ENCODE peak calls at places on chromosomes 6 and 20, in five cellular contexts. One of them, this sample, is unnamed.

GRCh38 chr6:22248513-22249308 is 48.1 kb downstream of the PRL start:
- DNase-seq in cardiac fibroblast: peak
- DNase-seq in dorsolateral prefrontal cortex: no peak
- DNase-seq in GM23338: no peak
- DNase-seq in brain microvascular endothelial cell: peak
- DNase-seq in this sample: peak

GRCh38 chr6:72890671-72891070 is 268.8 kb downstream of the KCNQ5 start:
- DNase-seq in cardiac fibroblast: peak
- DNase-seq in dorsolateral prefrontal cortex: no peak
- DNase-seq in GM23338: no peak
- DNase-seq in brain microvascular endothelial cell: peak
- DNase-seq in this sample: no peak

GRCh38 chr6:56802570-56802969 is 152.3 kb upstream of the BEND6 start:
- DNase-seq in cardiac fibroblast: peak
- DNase-seq in dorsolateral prefrontal cortex: no peak
- DNase-seq in GM23338: no peak
- DNase-seq in brain microvascular endothelial cell: peak
- DNase-seq in this sample: no peak

GRCh38 chr6:154512214-154512613 is 1.7 kb upstream of the CNKSR3 start:
- DNase-seq in cardiac fibroblast: no peak
- DNase-seq in dorsolateral prefrontal cortex: no peak
- DNase-seq in GM23338: no peak
- DNase-seq in brain microvascular endothelial cell: no peak
- DNase-seq in this sample: no peak

GRCh38 chr6:11224252-11224965 is 8.1 kb downstream of the NEDD9 start:
- DNase-seq in cardiac fibroblast: peak
- DNase-seq in dorsolateral prefrontal cortex: no peak
- DNase-seq in GM23338: no peak
- DNase-seq in brain microvascular endothelial cell: peak
- DNase-seq in this sample: no peak

GRCh38 chr6:166802437-166802836 is 153.9 kb downstream of the RNASET2 start:
- DNase-seq in cardiac fibroblast: no peak
- DNase-seq in dorsolateral prefrontal cortex: no peak
- DNase-seq in GM23338: peak
- DNase-seq in brain microvascular endothelial cell: no peak
- DNase-seq in this sample: no peak

GRCh38 chr6:75288023-75288422 is 3.4 kb upstream of the TMEM30A start:
- DNase-seq in cardiac fibroblast: no peak
- DNase-seq in dorsolateral prefrontal cortex: no peak
- DNase-seq in GM23338: no peak
- DNase-seq in brain microvascular endothelial cell: no peak
- DNase-seq in this sample: no peak

GRCh38 chr6:15481892-15482291 is 180.9 kb downstream of the DTNBP1 start:
- DNase-seq in cardiac fibroblast: no peak
- DNase-seq in dorsolateral prefrontal cortex: no peak
- DNase-seq in GM23338: no peak
- DNase-seq in brain microvascular endothelial cell: no peak
- DNase-seq in this sample: no peak

GRCh38 chr6:45714795-45715507 is 300.7 kb downstream of the CLIC5 start:
- DNase-seq in cardiac fibroblast: peak
- DNase-seq in dorsolateral prefrontal cortex: no peak
- DNase-seq in GM23338: peak
- DNase-seq in brain microvascular endothelial cell: peak
- DNase-seq in this sample: peak

GRCh38 chr20:20014659-20015058 is 2.5 kb upstream of the NAA20 start:
- DNase-seq in cardiac fibroblast: peak
- DNase-seq in dorsolateral prefrontal cortex: no peak
- DNase-seq in GM23338: peak
- DNase-seq in brain microvascular endothelial cell: no peak
- DNase-seq in this sample: no peak

GRCh38 chr6:71206086-71206485 is 82.5 kb upstream of the OGFRL1 start:
- DNase-seq in cardiac fibroblast: no peak
- DNase-seq in dorsolateral prefrontal cortex: no peak
- DNase-seq in GM23338: no peak
- DNase-seq in brain microvascular endothelial cell: no peak
- DNase-seq in this sample: no peak

GRCh38 chr6:2116496-2116895 is 128.9 kb downstream of the GMDS start:
- DNase-seq in cardiac fibroblast: peak
- DNase-seq in dorsolateral prefrontal cortex: no peak
- DNase-seq in GM23338: no peak
- DNase-seq in brain microvascular endothelial cell: peak
- DNase-seq in this sample: no peak

GRCh38 chr20:50724112-50724724 is 7.2 kb upstream of the PARD6B start:
- DNase-seq in cardiac fibroblast: no peak
- DNase-seq in dorsolateral prefrontal cortex: peak
- DNase-seq in GM23338: no peak
- DNase-seq in brain microvascular endothelial cell: no peak
- DNase-seq in this sample: no peak

GRCh38 chr6:75842732-75843131 is 93.7 kb downstream of the MYO6 start:
- DNase-seq in cardiac fibroblast: no peak
- DNase-seq in dorsolateral prefrontal cortex: no peak
- DNase-seq in GM23338: no peak
- DNase-seq in brain microvascular endothelial cell: no peak
- DNase-seq in this sample: no peak

GRCh38 chr6:2810092-2810671 is 31.5 kb downstream of the SERPINB1 start:
- DNase-seq in cardiac fibroblast: peak
- DNase-seq in dorsolateral prefrontal cortex: no peak
- DNase-seq in GM23338: no peak
- DNase-seq in brain microvascular endothelial cell: no peak
- DNase-seq in this sample: peak

GRCh38 chr6:38782616-38783015 is 67.5 kb downstream of the DNAH8 start:
- DNase-seq in cardiac fibroblast: no peak
- DNase-seq in dorsolateral prefrontal cortex: no peak
- DNase-seq in GM23338: no peak
- DNase-seq in brain microvascular endothelial cell: no peak
- DNase-seq in this sample: no peak

GRCh38 chr6:5091646-5092045 is 6.5 kb downstream of the PPP1R3G start:
- DNase-seq in cardiac fibroblast: no peak
- DNase-seq in dorsolateral prefrontal cortex: no peak
- DNase-seq in GM23338: no peak
- DNase-seq in brain microvascular endothelial cell: no peak
- DNase-seq in this sample: no peak

GRCh38 chr6:127554435-127555006 is 22.5 kb upstream of the C6orf58 start:
- DNase-seq in cardiac fibroblast: peak
- DNase-seq in dorsolateral prefrontal cortex: no peak
- DNase-seq in GM23338: peak
- DNase-seq in brain microvascular endothelial cell: peak
- DNase-seq in this sample: no peak

GRCh38 chr20:7770578-7770977 is 169.7 kb downstream of the HAO1 start:
- DNase-seq in cardiac fibroblast: peak
- DNase-seq in dorsolateral prefrontal cortex: no peak
- DNase-seq in GM23338: no peak
- DNase-seq in brain microvascular endothelial cell: peak
- DNase-seq in this sample: no peak

GRCh38 chr6:106360410-106360988 is at the start of gene CRYBG1:
- DNase-seq in cardiac fibroblast: no peak
- DNase-seq in dorsolateral prefrontal cortex: peak
- DNase-seq in GM23338: peak
- DNase-seq in brain microvascular endothelial cell: no peak
- DNase-seq in this sample: no peak

GRCh38 chr6:10330515-10330914 is 84.4 kb downstream of the TFAP2A start:
- DNase-seq in cardiac fibroblast: no peak
- DNase-seq in dorsolateral prefrontal cortex: no peak
- DNase-seq in GM23338: no peak
- DNase-seq in brain microvascular endothelial cell: no peak
- DNase-seq in this sample: no peak

GRCh38 chr20:39849664-39850063 is 839.4 kb downstream of the MAFB start:
- DNase-seq in cardiac fibroblast: peak
- DNase-seq in dorsolateral prefrontal cortex: peak
- DNase-seq in GM23338: no peak
- DNase-seq in brain microvascular endothelial cell: peak
- DNase-seq in this sample: peak

GRCh38 chr6:134247271-134247833 is 70.6 kb downstream of the SGK1 start:
- DNase-seq in cardiac fibroblast: no peak
- DNase-seq in dorsolateral prefrontal cortex: no peak
- DNase-seq in GM23338: no peak
- DNase-seq in brain microvascular endothelial cell: no peak
- DNase-seq in this sample: no peak

GRCh38 chr6:136860043-136860442 is 37.7 kb downstream of the PEX7 start:
- DNase-seq in cardiac fibroblast: peak
- DNase-seq in dorsolateral prefrontal cortex: no peak
- DNase-seq in GM23338: no peak
- DNase-seq in brain microvascular endothelial cell: no peak
- DNase-seq in this sample: no peak

GRCh38 chr20:60372822-60373221 is 414.6 kb downstream of the CDH26 start:
- DNase-seq in cardiac fibroblast: no peak
- DNase-seq in dorsolateral prefrontal cortex: no peak
- DNase-seq in GM23338: no peak
- DNase-seq in brain microvascular endothelial cell: no peak
- DNase-seq in this sample: no peak

GRCh38 chr6:41027251-41027650 is 11.8 kb downstream of the UNC5CL start:
- DNase-seq in cardiac fibroblast: no peak
- DNase-seq in dorsolateral prefrontal cortex: no peak
- DNase-seq in GM23338: no peak
- DNase-seq in brain microvascular endothelial cell: no peak
- DNase-seq in this sample: no peak

GRCh38 chr6:41032830-41033229 is 6.2 kb downstream of the UNC5CL start:
- DNase-seq in cardiac fibroblast: no peak
- DNase-seq in dorsolateral prefrontal cortex: no peak
- DNase-seq in GM23338: no peak
- DNase-seq in brain microvascular endothelial cell: no peak
- DNase-seq in this sample: no peak

GRCh38 chr6:41028618-41029486 is 10.2 kb downstream of the UNC5CL start:
- DNase-seq in cardiac fibroblast: no peak
- DNase-seq in dorsolateral prefrontal cortex: no peak
- DNase-seq in GM23338: no peak
- DNase-seq in brain microvascular endothelial cell: no peak
- DNase-seq in this sample: no peak

GRCh38 chr6:41025966-41026365 is 13.1 kb downstream of the UNC5CL start:
- DNase-seq in cardiac fibroblast: no peak
- DNase-seq in dorsolateral prefrontal cortex: no peak
- DNase-seq in GM23338: no peak
- DNase-seq in brain microvascular endothelial cell: no peak
- DNase-seq in this sample: no peak

GRCh38 chr6:41027799-41028617 is 11.0 kb downstream of the UNC5CL start:
- DNase-seq in cardiac fibroblast: peak
- DNase-seq in dorsolateral prefrontal cortex: peak
- DNase-seq in GM23338: peak
- DNase-seq in brain microvascular endothelial cell: peak
- DNase-seq in this sample: no peak
- TF ChIP-seq CTCF in cardiac fibroblast: peak
- TF ChIP-seq CTCF in dorsolateral prefrontal cortex: peak
- TF ChIP-seq CTCF in GM23338: peak
- TF ChIP-seq CTCF in brain microvascular endothelial cell: peak
- TF ChIP-seq CTCF in this sample: peak

DNA sequence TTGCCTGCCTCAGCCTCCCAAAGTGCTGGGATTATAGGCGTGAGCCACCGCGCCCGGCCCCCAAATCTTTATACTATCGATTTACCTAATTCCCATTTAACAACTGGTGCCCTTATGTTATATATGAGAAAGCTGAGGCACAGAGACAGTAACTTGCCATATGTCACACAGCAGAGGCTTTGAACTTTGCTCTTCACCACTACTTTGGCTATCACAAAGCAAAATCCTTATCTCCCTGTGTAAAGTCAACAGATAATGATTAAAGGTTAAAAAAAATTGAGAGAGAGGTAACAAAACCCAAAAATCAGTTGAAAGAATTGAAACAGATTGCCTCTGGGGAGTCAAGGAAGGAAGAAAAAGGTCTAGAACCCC is 22.3 kb downstream of the ILRUN start:
- DNase-seq in cardiac fibroblast: no peak
- DNase-seq in dorsolateral prefrontal cortex: no peak
- DNase-seq in GM23338: no peak
- DNase-seq in brain microvascular endothelial cell: no peak
- DNase-seq in this sample: no peak
- H3K4me3 ChIP-seq in cardiac fibroblast: no peak
- H3K4me3 ChIP-seq in dorsolateral prefrontal cortex: no peak
- H3K4me3 ChIP-seq in GM23338: no peak
- H3K4me3 ChIP-seq in brain microvascular endothelial cell: no peak
- H3K4me3 ChIP-seq in this sample: no peak

DNA sequence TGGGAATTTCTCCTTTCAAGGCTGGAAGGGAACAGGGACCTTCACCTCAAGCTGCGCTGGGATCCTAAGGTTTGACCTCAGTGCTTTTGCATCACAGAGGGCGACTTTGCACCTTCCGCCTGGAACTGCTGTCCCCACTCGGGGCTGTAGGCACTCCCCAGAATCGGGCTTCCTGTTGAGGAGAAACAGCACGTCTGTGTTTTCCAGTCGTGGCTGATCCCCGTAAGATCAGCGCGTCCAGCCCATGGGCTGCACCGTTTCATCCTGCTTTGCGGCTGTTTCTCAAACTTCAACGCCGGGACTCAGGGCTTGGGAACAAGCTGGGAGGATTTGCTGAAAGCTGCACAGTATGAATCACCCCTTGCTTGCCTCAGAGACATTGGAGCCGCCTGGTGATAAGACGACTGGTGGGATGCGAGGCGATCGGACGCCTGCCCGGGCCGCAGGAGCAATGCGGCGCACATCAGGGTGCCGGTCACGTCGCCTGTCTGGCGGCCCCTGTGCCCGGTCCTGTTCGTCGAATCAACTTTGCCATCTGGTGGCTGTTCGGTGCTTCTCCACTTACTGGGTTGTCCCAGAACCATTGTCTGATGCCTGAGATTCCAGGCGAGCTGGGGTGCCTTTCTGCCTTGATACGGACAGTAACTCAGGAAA is 53.6 kb upstream of the FRMD1 start:
- DNase-seq in cardiac fibroblast: peak
- DNase-seq in dorsolateral prefrontal cortex: peak
- DNase-seq in GM23338: peak
- DNase-seq in brain microvascular endothelial cell: peak
- DNase-seq in this sample: peak
- TF ChIP-seq CTCF in cardiac fibroblast: peak
- TF ChIP-seq CTCF in dorsolateral prefrontal cortex: peak
- TF ChIP-seq CTCF in GM23338: peak
- TF ChIP-seq CTCF in brain microvascular endothelial cell: peak
- TF ChIP-seq CTCF in this sample: peak

GRCh38 chr6:42901538-42901957 is 14.3 kb upstream of the PTCRA start:
- DNase-seq in cardiac fibroblast: peak
- DNase-seq in dorsolateral prefrontal cortex: peak
- DNase-seq in GM23338: peak
- DNase-seq in brain microvascular endothelial cell: peak
- DNase-seq in this sample: no peak

GRCh38 chr6:42904467-42904866 is 11.4 kb upstream of the PTCRA start:
- DNase-seq in cardiac fibroblast: no peak
- DNase-seq in dorsolateral prefrontal cortex: no peak
- DNase-seq in GM23338: no peak
- DNase-seq in brain microvascular endothelial cell: no peak
- DNase-seq in this sample: no peak

GRCh38 chr6:42896178-42896719 is 16.8 kb downstream of the RPL7L1 start:
- DNase-seq in cardiac fibroblast: no peak
- DNase-seq in dorsolateral prefrontal cortex: no peak
- DNase-seq in GM23338: no peak
- DNase-seq in brain microvascular endothelial cell: no peak
- DNase-seq in this sample: no peak

GRCh38 chr6:42898891-42899361 is 16.9 kb upstream of the PTCRA start:
- DNase-seq in cardiac fibroblast: peak
- DNase-seq in dorsolateral prefrontal cortex: peak
- DNase-seq in GM23338: peak
- DNase-seq in brain microvascular endothelial cell: peak
- DNase-seq in this sample: no peak

DNA sequence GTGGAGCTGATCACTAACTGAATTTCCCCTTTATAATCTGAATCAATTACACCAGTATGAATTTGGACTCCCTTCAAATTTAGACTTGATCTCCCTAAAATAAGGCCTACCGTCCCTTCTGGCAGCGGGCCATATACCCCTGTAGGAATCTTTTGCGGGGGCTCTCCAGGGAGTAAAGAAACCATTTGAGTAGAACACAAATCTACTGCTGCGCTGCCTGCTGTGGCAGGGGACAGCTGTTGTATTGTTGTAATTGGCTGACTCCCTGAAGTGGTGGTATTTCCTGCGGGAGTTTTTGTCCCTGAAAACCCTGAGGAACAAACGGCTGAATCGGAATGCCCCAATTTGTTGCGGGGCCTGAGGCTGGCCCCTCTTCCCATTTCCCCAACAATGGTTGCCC is 16.0 kb upstream of the PTCRA start:
- DNase-seq in cardiac fibroblast: peak
- DNase-seq in dorsolateral prefrontal cortex: no peak
- DNase-seq in GM23338: peak
- DNase-seq in brain microvascular endothelial cell: no peak
- DNase-seq in this sample: no peak
- H3K4me3 ChIP-seq in cardiac fibroblast: no peak
- H3K4me3 ChIP-seq in dorsolateral prefrontal cortex: no peak
- H3K4me3 ChIP-seq in GM23338: peak
- H3K4me3 ChIP-seq in brain microvascular endothelial cell: no peak
- H3K4me3 ChIP-seq in this sample: no peak

This sample was measured in AG09309.